ENCODE peak calls at places on chromosomes 4 and X, in four cellular contexts. M, K, U and A are unnamed samples.

GRCh38 chr4:41155194-41155830 is 59.0 kb downstream of the APBB2 start:
- DNase-seq in U (no peak), K (no peak), M (no peak), A (peak)

GRCh38 chrX:51837926-51838325 is 55.5 kb upstream of the MAGED1 start:
- DNase-seq in M (no peak), K (no peak), U (no peak), A (peak)

GRCh38 chr4:112516076-112516385 is at the start of gene NEUROG2:
- DNase-seq in M (no peak), K (no peak), U (no peak), A (no peak)

GRCh38 chr4:103075435-103075893 is 1.1 kb downstream of the SLC9B2 start:
- DNase-seq in M (peak), U (no peak), K (no peak), A (peak)

GRCh38 chr4:89681671-89682070 is 155.3 kb downstream of the SNCA start:
- DNase-seq in U (no peak), K (no peak), M (no peak), A (no peak)

GRCh38 chr4:78954048-78954666 is 14.9 kb upstream of the PAQR3 start:
- DNase-seq in U (no peak), K (no peak), M (peak), A (peak)

GRCh38 chrX:47216393-47216925 is 2.0 kb upstream of the CDK16 start:
- DNase-seq in M (no peak), K (no peak), U (peak), A (no peak)

GRCh38 chr4:183757105-183757504 is 98.0 kb downstream of the TRAPPC11 start:
- DNase-seq in U (no peak), K (no peak), M (peak), A (peak)

GRCh38 chr4:187302456-187302855 is 578.8 kb upstream of the FAT1 start:
- DNase-seq in M (no peak), K (no peak), U (no peak), A (no peak)

GRCh38 chr4:102625232-102625930 is 124.2 kb downstream of the NFKB1 start:
- DNase-seq in M (peak), U (no peak), K (peak), A (peak)

GRCh38 chr4:15504041-15504440 is 34.4 kb downstream of the CC2D2A start:
- DNase-seq in M (no peak), U (no peak), K (no peak), A (no peak)